ENCODE peak calls at places on chromosomes 4 and X, in six cellular contexts. U is Panc1; E is NT2/D1; B is uterus; G is CD8-positive, alpha-beta T cell; Y is A549. K is an unnamed sample. For H3K4me1, the result is how much of the 10 kb centered on the place peaks cover.

GRCh38 chrX:43002526-43003203 is 224.7 kb upstream of the PPP1R2C start:
- DNase-seq in E (no peak), U (no peak), Y (no peak), B (no peak), G (no peak), K (no peak)

GRCh38 chrX:12984629-12985303 is 9.9 kb downstream of the TMSB4X start:
- DNase-seq in E (no peak), G (peak), B (peak), U (no peak), Y (peak), K (no peak)

GRCh38 chr4:110088670-110089069 is 109.7 kb downstream of the ELOVL6 start:
- DNase-seq in G (no peak), B (no peak), Y (no peak), U (no peak), E (no peak), K (no peak)

GRCh38 chrX:48794993-48795501 is 6.8 kb upstream of the HDAC6 start:
- DNase-seq in U (no peak), G (no peak), B (no peak), E (no peak), Y (peak), K (peak)

GRCh38 chrX:54180403-54180802 is 2.7 kb downstream of the FAM120C start:
- DNase-seq in E (no peak), B (no peak), G (no peak), U (no peak), Y (no peak), K (no peak)

GRCh38 chrX:47497274-47497673 is 14.3 kb upstream of the ZNF41 start:
- DNase-seq in U (no peak), E (no peak), G (no peak), B (no peak), Y (no peak), K (no peak)

GRCh38 chrX:110420771-110421498 is 62.3 kb downstream of the RTL9 start:
- DNase-seq in U (no peak), E (no peak), G (no peak), B (no peak), Y (peak), K (no peak)

GRCh38 chr4:26879805-26880204 is 19.2 kb downstream of the STIM2 start:
- DNase-seq in U (no peak), G (no peak), B (no peak), Y (no peak), E (no peak), K (no peak)

GRCh38 chr4:41935652-41936021 is 408 bp downstream of the TMEM33 start:
- DNase-seq in Y (peak), G (peak), U (no peak), B (no peak), E (no peak), K (peak)

GRCh38 chr4:138677212-138677611 is 338.4 kb upstream of the NOCT start:
- DNase-seq in B (no peak), E (no peak), U (no peak), Y (no peak), G (no peak), K (no peak)

GRCh38 chr4:121462660-121463261 is 81.9 kb upstream of the QRFPR start:
- DNase-seq in G (peak), E (peak), U (peak), Y (peak), B (peak), K (peak)

GRCh38 chr4:163063891-163064290 is 102.8 kb downstream of the NAF1 start:
- DNase-seq in G (no peak), U (no peak), Y (no peak), B (no peak), E (no peak), K (no peak)

GRCh38 chr4:102388636-102389035 is 43.4 kb upstream of the SLC39A8 start:
- DNase-seq in Y (no peak), B (no peak), G (no peak), E (no peak), U (no peak), K (peak)

GRCh38 chr4:131613086-131613823 is 1535.8 kb upstream of the PCDH10 start:
- DNase-seq in E (no peak), B (no peak), G (no peak), Y (no peak), U (no peak), K (no peak)

GRCh38 chrX:132483523-132483922 is 5.3 kb downstream of the MBNL3 start:
- DNase-seq in U (no peak), Y (no peak), G (no peak), E (no peak), B (no peak), K (no peak)

GRCh38 chrX:23202316-23202715 is 132.3 kb upstream of the PTCHD1 start:
- DNase-seq in E (no peak), Y (no peak), G (no peak), U (no peak), B (no peak), K (no peak)

GRCh38 chr4:10480616-10481015 is 23.4 kb upstream of the ZNF518B start:
- DNase-seq in G (no peak), E (no peak), Y (no peak), B (no peak), U (no peak), K (no peak)

GRCh38 chrX:64977830-64978229 is 1.6 kb upstream of the ZC4H2 start:
- DNase-seq in Y (no peak), G (no peak), B (no peak), E (no peak), U (no peak), K (no peak)

GRCh38 chr4:57550143-57550542 is 440.0 kb upstream of the IGFBP7 start:
- DNase-seq in B (no peak), E (no peak), Y (no peak), U (no peak), G (no peak), K (no peak)

GRCh38 chr4:1985287-1985686 is 23.5 kb downstream of the NELFA start:
- DNase-seq in U (no peak), E (no peak), B (no peak), Y (no peak), G (no peak), K (no peak)

GRCh38 chrX:137423241-137423640 is 142.7 kb upstream of the ZIC3 start:
- DNase-seq in E (no peak), U (no peak), B (no peak), G (no peak), Y (no peak), K (no peak)

GRCh38 chr4:54100607-54101189 is 735 bp downstream of the GSX2 start:
- DNase-seq in Y (no peak), B (no peak), E (no peak), G (peak), U (no peak), K (peak)

GRCh38 chr4:187363453-187363852 is 632.1 kb upstream of the ZFP42 start:
- DNase-seq in Y (no peak), U (no peak), E (no peak), G (no peak), B (no peak), K (no peak)

DNA sequence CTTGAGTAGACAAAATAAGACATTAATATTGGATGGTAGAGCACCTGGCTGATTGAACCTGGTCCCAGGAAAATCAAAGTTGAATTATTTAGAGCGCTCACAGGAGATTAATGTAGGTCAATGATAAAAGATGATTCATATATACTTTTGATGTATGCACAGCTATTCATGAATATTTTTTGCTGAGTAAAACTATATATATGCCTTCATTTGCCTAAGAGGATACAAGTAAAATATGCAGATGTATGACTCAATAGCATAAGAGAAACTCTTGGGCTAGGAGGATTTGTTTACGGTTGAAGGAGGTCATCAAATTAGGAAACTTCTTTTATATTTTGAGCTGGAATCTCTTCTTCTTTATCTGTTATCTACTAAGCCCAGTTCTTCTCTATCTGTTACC is 202.7 kb upstream of the HS3ST1 start:
- DNase-seq in U (no peak), E (no peak), Y (no peak), G (no peak), B (no peak), K (no peak)
- H3K4me1 ChIP-seq in U (under half), E (under half), Y (under half), G (under half), B (under half), K (under half)

GRCh38 chr4:28621541-28621940 is 1760.9 kb downstream of the STIM2 start:
- DNase-seq in G (no peak), B (no peak), E (no peak), U (no peak), Y (no peak), K (no peak)
- H3K4me1 ChIP-seq in G (under half), B (under half), E (under half), U (under half), Y (under half), K (under half)

DNA sequence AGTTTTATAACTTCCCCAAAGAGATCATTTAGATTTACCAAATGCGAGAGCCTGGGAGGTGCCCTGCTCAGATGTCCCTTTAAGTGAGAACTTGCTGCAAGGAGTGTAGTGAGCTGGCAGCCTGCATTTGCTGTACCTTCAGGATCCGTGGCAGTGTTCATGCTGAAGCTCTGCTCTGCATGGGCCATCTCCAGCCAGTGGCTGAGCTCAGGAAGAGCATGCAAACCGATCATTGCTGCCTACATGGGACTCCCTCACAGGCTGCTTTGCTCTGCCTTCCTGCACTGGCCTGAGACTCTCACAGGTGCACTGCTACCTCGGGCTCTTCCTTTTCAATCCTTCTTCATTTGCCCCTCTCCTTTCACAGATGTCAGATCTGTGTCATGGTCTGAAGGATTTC is 152.0 kb upstream of the SFRP2 start:
- DNase-seq in Y (no peak), U (no peak), E (no peak), G (no peak), B (no peak), K (no peak)
- H3K4me1 ChIP-seq in Y (under half), U (under half), E (under half), G (under half), B (under half), K (under half)

GRCh38 chr4:107866726-107867125 is 42.0 kb downstream of the SGMS2 start:
- DNase-seq in U (no peak), E (no peak), Y (no peak), B (no peak), G (no peak), K (no peak)

GRCh38 chr4:107858158-107858742 is 33.5 kb downstream of the SGMS2 start:
- DNase-seq in Y (no peak), G (no peak), E (no peak), U (no peak), B (no peak), K (peak)

GRCh38 chr4:107863850-107864371 is 39.2 kb downstream of the SGMS2 start:
- DNase-seq in G (no peak), E (no peak), Y (no peak), B (no peak), U (no peak), K (peak)

GRCh38 chr4:107862658-107863057 is 37.9 kb downstream of the SGMS2 start:
- DNase-seq in B (no peak), E (no peak), G (no peak), Y (peak), U (peak), K (peak)

GRCh38 chr4:107863416-107863815 is 38.7 kb downstream of the SGMS2 start:
- DNase-seq in U (no peak), Y (no peak), E (no peak), B (no peak), G (no peak), K (peak)
- H3K4me1 ChIP-seq in U (under half), Y (under half), E (under half), B (under half), G (under half), K (under half)

DNA sequence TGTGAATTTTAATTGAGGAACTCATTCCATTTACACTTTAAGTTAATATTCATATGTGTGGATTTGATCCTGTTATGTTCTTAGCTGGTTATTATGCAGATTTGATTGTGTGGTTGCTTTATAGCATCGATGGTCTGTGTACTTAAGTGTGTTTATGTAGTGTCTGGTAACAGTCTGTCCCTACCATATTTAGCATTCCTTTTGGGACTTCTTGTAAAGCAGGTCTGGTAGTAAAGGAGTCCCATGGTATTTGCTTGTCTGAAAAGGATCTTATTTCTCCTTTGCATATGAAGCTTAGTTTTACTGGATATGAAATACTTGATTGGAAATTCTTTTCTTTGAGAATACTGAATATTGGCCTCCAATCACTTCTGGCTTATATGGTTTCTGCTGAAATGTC is 76.6 kb downstream of the KLF8 start:
- DNase-seq in G (no peak), Y (no peak), U (no peak), E (no peak), B (no peak), K (no peak)
- H3K4me1 ChIP-seq in G (under half), Y (under half), U (under half), E (under half), B (under half), K (under half)

DNA sequence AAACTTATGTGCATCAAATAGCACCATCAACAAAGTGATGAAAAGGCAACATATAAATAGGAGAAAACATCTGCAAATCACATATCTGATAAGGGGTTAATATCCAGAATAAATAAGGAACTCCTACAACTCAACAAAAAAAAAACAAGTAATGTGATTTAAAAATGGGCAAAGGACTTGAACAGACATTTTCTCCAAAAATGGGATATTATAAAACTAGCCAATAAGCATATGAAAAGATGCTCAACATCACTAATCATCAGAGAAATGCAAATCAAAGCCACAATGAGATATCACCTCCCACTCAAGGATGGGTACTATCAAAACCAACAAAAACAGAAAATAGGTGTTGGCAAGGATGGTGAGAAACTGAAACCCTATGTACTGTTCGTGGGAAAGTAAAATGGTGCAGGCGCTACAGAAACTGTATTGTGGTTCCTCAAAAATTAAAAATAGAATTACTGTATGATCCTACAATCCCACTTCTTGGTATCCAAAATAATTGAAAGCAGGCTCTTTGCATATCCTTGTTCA is 2.4 kb downstream of the DNAJB14 start:
- DNase-seq in Y (no peak), G (no peak), B (no peak), U (no peak), E (no peak), K (no peak)
- H3K4me1 ChIP-seq in Y (under half), G (half or more), B (under half), U (under half), E (under half), K (under half)

GRCh38 chr4:92231511-92231910 is 72.3 kb upstream of the GRID2 start:
- DNase-seq in G (no peak), Y (no peak), B (no peak), U (no peak), E (no peak), K (no peak)
- H3K4me1 ChIP-seq in G (under half), Y (under half), B (under half), U (under half), E (under half), K (under half)

GRCh38 chr4:142378179-142378578 is 467.9 kb downstream of the INPP4B start:
- DNase-seq in Y (no peak), E (no peak), B (no peak), G (no peak), U (no peak), K (no peak)
- H3K4me1 ChIP-seq in Y (under half), E (under half), B (under half), G (under half), U (under half), K (under half)

DNA sequence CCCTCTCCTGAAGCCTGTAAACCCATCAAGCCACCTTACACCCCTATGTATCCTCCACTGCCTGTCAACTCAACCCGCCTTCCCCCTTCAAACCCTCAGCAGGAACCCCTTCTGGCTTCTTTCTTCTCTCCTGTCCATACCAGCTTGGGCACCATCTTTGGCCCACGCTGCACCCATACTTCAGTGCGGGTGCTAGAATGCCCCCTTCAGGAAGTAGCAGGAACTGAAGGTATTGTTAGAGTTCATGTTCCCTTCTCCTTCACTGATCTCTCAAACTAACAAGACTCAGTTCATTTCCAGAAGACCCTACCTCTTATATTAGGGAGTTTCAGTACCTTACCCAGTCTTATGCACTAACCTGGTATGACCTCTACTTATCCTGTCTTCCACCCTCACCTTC is 1.5 kb upstream of the UGT2B17 start:
- DNase-seq in B (no peak), Y (no peak), U (no peak), E (no peak), G (no peak), K (no peak)
- H3K4me1 ChIP-seq in B (under half), Y (under half), U (under half), E (under half), G (under half), K (under half)

K was measured in trophoblast cell.